ENCODE peak calls at places on chromosomes 2 and 18, in seven cellular contexts. L is brain microvascular endothelial cell, V is HCT116, S is GM23338, G is uterus, I is fibroblast of lung, W is vagina. D is an unnamed sample. For H3K36me3 and H3K27me3, the result is how much of the 10 kb centered on the place peaks cover.

GRCh38 chr2:8679827-8680731 is 1.8 kb upstream of the ID2 start:
- DNase-seq in I (peak), V (peak), G (peak), S (no peak), W (peak), L (no peak), D (peak)

GRCh38 chr18:42706618-42707017 is 408.9 kb downstream of the RIT2 start:
- DNase-seq in I (peak), L (peak), G (no peak), W (peak), V (no peak), S (peak), D (no peak)

GRCh38 chr2:221263572-221263971 is 308.5 kb downstream of the EPHA4 start:
- DNase-seq in W (no peak), V (no peak), L (no peak), G (no peak), S (no peak), I (no peak), D (no peak)

GRCh38 chr2:178522950-178523595 is 42.8 kb downstream of the PLEKHA3 start:
- DNase-seq in V (peak), L (peak), G (peak), I (peak), S (peak), W (no peak), D (peak)

GRCh38 chr2:117835990-117836760 is 21.7 kb downstream of the DDX18 start:
- DNase-seq in I (peak), W (no peak), G (peak), V (no peak), L (peak), S (peak), D (peak)

GRCh38 chr2:214410918-214411554 is at the start of gene VWC2L:
- DNase-seq in L (peak), G (peak), V (peak), I (peak), W (no peak), S (peak), D (peak)

GRCh38 chr18:51190000-51190399 is 7.5 kb downstream of the MEX3C start:
- DNase-seq in S (no peak), L (no peak), G (no peak), I (no peak), W (no peak), V (no peak), D (no peak)

GRCh38 chr2:186183406-186183805 is 302.7 kb upstream of the ZC3H15 start:
- DNase-seq in I (no peak), V (no peak), L (no peak), S (no peak), W (no peak), G (no peak), D (no peak)

GRCh38 chr18:62999392-62999791 is 284.1 kb downstream of the PHLPP1 start:
- DNase-seq in V (no peak), G (peak), S (no peak), L (peak), W (no peak), I (peak), D (peak)

GRCh38 chr18:69400253-69400975 is at the start of gene DOK6:
- DNase-seq in L (peak), S (peak), G (peak), V (no peak), I (peak), W (no peak), D (peak)

GRCh38 chr2:6865346-6866238 is at the start of gene CMPK2:
- DNase-seq in V (no peak), I (peak), G (peak), W (no peak), S (peak), L (no peak), D (peak)
- TF ChIP-seq CTCF in V (no peak), I (no peak), G (no peak), W (no peak), S (no peak), L (peak), D (peak)

GRCh38 chr2:10599921-10600320 is 89.9 kb downstream of the NOL10 start:
- DNase-seq in G (no peak), S (no peak), I (no peak), W (no peak), L (no peak), V (no peak), D (no peak)
- H3K36me3 ChIP-seq in G (under half), S (under half), I (under half), W (under half), L (under half), V (under half), D (under half)

DNA sequence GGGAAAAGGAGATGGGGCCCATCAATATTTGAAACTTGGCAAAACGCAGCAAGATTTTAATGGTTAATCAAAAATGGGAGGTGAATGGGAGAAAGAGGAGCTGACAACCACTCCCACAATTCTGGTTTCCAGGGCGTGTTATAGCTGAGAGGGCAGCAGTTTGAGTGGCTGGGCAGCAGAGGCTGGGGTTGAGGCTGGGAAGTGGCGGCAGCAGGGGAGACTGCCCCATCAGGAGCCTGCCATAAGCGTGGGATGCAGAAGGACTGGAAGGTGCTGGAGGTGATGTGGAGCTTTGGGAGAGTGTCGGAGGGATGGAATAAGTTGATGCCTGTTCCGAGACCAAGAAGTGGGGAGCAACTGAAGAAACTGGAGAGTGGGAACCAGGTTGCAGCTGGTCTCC is 48.9 kb upstream of the SH3RF3 start:
- DNase-seq in G (no peak), L (no peak), W (no peak), V (no peak), I (no peak), S (no peak), D (no peak)
- H3K27me3 ChIP-seq in G (under half), L (under half), W (under half), V (under half), I (under half), S (under half), D (under half)

DNA sequence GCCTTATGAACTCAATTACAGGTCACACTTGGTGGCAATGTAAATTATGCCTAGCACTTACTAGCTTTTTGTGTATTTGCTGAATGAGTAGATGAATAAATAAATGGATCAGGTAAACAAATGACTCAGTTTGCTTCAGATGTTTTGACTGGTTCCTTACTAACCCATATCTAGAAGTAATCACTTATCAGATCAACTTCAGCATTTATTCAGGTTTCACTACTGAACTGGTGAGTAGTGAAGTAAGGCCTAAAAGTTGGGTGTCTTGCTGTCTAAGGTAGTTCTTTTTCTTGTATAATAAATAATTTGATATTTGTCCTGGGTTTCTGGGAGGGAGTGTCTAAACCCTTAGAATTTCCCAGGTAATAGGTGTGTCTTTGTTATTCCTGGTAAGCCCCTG is 205.0 kb downstream of the UXS1 start:
- DNase-seq in W (no peak), G (no peak), S (no peak), I (no peak), L (no peak), V (no peak), D (no peak)
- TF ChIP-seq CTCF in W (no peak), G (no peak), S (no peak), I (no peak), L (no peak), V (no peak), D (no peak)

DNA sequence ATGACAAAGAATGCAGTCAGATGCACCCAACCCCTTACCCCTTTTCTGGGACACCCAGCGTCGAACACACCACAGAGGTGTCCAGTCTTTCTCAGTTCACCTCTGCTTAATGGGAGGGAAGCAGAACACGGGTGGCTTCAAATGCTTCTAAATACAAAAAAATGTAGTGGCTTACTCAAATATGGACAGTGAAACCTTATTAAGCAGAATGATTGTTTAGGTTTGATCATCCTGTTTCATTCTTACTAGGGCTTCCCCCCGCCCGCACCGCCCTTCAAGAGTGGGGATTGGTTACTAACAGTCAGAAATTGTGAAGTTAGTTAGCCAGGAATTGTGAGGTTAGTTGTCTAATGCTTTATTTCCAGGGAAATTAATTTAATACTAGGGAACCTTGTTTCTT is 21.6 kb downstream of the ATG16L1 start:
- DNase-seq in V (no peak), W (no peak), S (no peak), I (no peak), G (no peak), L (no peak), D (no peak)
- H3K36me3 ChIP-seq in V (half or more), W (under half), S (half or more), I (under half), G (under half), L (half or more), D (under half)

DNA sequence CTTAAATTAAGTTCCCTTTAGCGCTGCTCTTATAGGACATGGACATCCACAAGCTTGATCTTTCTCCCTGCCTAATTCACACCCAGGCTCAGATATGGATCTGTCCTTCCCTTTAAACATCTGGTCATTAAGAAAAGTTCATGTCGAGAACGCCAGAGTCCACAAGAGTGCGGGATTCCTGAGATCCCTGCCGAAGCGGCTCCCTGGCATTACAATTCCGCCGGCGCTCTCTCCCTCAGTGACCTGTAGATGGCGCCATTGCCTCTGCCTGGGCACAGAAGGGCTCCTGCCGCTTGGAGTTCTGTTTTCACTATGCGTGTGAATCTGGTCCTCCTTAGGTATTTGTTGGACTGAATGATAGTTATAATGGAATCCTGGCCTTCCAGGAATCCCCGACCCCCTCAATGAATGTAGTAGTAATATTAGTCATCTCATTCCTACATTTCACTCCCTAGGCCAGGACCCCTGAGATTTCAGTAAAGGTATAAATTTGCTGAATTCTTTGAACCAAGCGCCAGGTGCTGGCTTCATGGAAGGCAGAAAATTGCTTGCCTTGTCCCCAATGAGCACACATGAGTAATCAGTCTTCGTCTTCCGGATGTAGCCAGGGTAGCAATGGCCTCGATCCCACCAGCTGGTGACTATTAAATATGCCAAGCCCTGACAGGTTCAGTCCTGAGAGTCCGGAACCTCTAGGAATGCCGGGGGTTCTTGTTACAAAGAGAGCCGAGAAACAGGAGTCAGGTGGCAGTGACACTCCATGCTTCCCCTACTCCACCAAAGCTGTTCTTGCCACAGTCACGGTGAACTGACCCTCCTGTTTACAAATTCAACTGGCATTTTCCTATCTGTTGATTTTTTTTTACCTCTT is 26.4 kb upstream of the CD207 start:
- DNase-seq in G (peak), S (peak), W (no peak), I (peak), L (peak), V (peak), D (peak)
- H3K27me3 ChIP-seq in G (under half), S (half or more), W (under half), I (under half), L (under half), V (under half), D (under half)